ENCODE peak calls at places on chromosomes 13 and 19, in four cellular contexts. M is A549, G is GM23338, B is HepG2. I is an unnamed sample.
A peak's percentile ranks its signal among the peaks of the same experiment; 100 is the strongest.

GRCh38 chr19:35509018-35509652 is 4.3 kb downstream of the DMKN start:
- DNase-seq in M (no peak), G (peak; percentile 78), B (peak; percentile 42), I (no peak)

GRCh38 chr19:13155472-13156284 is 5.5 kb downstream of the IER2 start:
- DNase-seq in M (no peak), G (peak; percentile 93), B (peak; percentile 69), I (peak; percentile 81)

GRCh38 chr19:55113570-55114039 is 3.8 kb downstream of the PPP1R12C start:
- DNase-seq in M (peak; percentile 56), G (peak; percentile 91), B (peak; percentile 38), I (peak; percentile 41)

GRCh38 chr13:75583101-75583500 is 33.5 kb downstream of the UCHL3 start:
- DNase-seq in M (no peak), G (no peak), B (no peak), I (no peak)

GRCh38 chr19:4052114-4052992 is 14.3 kb downstream of the ZBTB7A start:
- DNase-seq in M (no peak), G (no peak), B (peak; percentile 95), I (no peak)

GRCh38 chr19:55536951-55537740 is at the start of gene SBK2:
- DNase-seq in M (no peak), G (peak; percentile 93), B (peak; percentile 33), I (peak; percentile 54)

GRCh38 chr19:5805465-5806132 is 732 bp downstream of the NRTN start:
- DNase-seq in M (peak; percentile 81), G (peak; percentile 97), B (peak; percentile 65), I (peak; percentile 87)

GRCh38 chr13:50474094-50474654 is 369.3 kb downstream of the DLEU7 start:
- DNase-seq in M (no peak), G (no peak), B (no peak), I (no peak)

GRCh38 chr13:38687246-38688229 is 661 bp downstream of the FREM2 start:
- DNase-seq in M (no peak), G (peak; percentile 69), B (no peak), I (no peak)

GRCh38 chr13:40993119-40993518 is 26.0 kb downstream of the ELF1 start:
- DNase-seq in M (no peak), G (peak; percentile 53), B (no peak), I (no peak)

GRCh38 chr13:114115191-114115671 is 17.2 kb downstream of the RASA3 start:
- DNase-seq in M (no peak), G (no peak), B (peak; percentile 33), I (peak; percentile 27)

GRCh38 chr13:48591889-48592725 is 59.2 kb upstream of the RCBTB2 start:
- DNase-seq in M (no peak), G (peak; percentile 61), B (no peak), I (no peak)

GRCh38 chr19:29815231-29815630 is 3.4 kb downstream of the CCNE1 start:
- DNase-seq in M (no peak), G (no peak), B (no peak), I (no peak)

GRCh38 chr13:82751221-82751620 is 1131.1 kb downstream of the SLITRK1 start:
- DNase-seq in M (no peak), G (no peak), B (no peak), I (no peak)

GRCh38 chr19:13262450-13262849 is 112.2 kb downstream of the IER2 start:
- DNase-seq in M (peak; percentile 43), G (peak; percentile 59), B (peak; percentile 38), I (peak; percentile 57)

GRCh38 chr13:52061587-52061986 is 37.1 kb downstream of the UTP14C start:
- DNase-seq in M (no peak), G (no peak), B (no peak), I (no peak)

GRCh38 chr13:29434217-29434940 is 161.1 kb downstream of the SLC7A1 start:
- DNase-seq in M (no peak), G (no peak), B (no peak), I (no peak)

GRCh38 chr13:24008679-24009078 is 111.4 kb upstream of the C1QTNF9B start:
- DNase-seq in M (no peak), G (no peak), B (no peak), I (no peak)

GRCh38 chr19:35911173-35911572 is 3.1 kb upstream of the TYROBP start:
- DNase-seq in M (no peak), G (peak; percentile 71), B (no peak), I (no peak)

GRCh38 chr13:113582841-113583631 is 1.5 kb upstream of the TFDP1 start:
- DNase-seq in M (no peak), G (no peak), B (peak; percentile 38), I (no peak)

GRCh38 chr13:95546919-95547318 is 5.6 kb upstream of the CLDN10 start:
- DNase-seq in M (no peak), G (peak; percentile 21), B (no peak), I (no peak)

GRCh38 chr13:94312511-94313191 is 166.8 kb downstream of the DCT start:
- DNase-seq in M (no peak), G (no peak), B (no peak), I (no peak)

GRCh38 chr19:28426902-28427232 is 786.1 kb downstream of the UQCRFS1 start:
- DNase-seq in M (no peak), G (no peak), B (no peak), I (peak; percentile 36)

GRCh38 chr13:109938255-109938936 is 152.0 kb upstream of the IRS2 start:
- DNase-seq in M (no peak), G (no peak), B (no peak), I (no peak)

GRCh38 chr13:35127466-35127865 is 185.4 kb downstream of the NBEA start:
- DNase-seq in M (no peak), G (no peak), B (no peak), I (no peak)

GRCh38 chr13:111506621-111507020 is 186.2 kb downstream of the TEX29 start:
- DNase-seq in M (no peak), G (no peak), B (no peak), I (no peak)

GRCh38 chr19:19077103-19077502 is 13.3 kb downstream of the SLC25A42 start:
- DNase-seq in M (no peak), G (no peak), B (no peak), I (no peak)

GRCh38 chr19:6414793-6415591 is 9.6 kb downstream of the KHSRP start:
- DNase-seq in M (no peak), G (peak; percentile 27), B (no peak), I (no peak)

GRCh38 chr13:24540236-24541126 is 27.9 kb upstream of the PARP4 start:
- DNase-seq in M (peak; percentile 10), G (peak; percentile 87), B (peak; percentile 2), I (peak; percentile 32)

GRCh38 chr13:68046900-68047299 is 816.8 kb upstream of the PCDH9 start:
- DNase-seq in M (no peak), G (no peak), B (no peak), I (no peak)

GRCh38 chr19:58330458-58330857 is 3.7 kb downstream of the ZSCAN22 start:
- DNase-seq in M (peak; percentile 55), G (peak; percentile 30), B (no peak), I (peak; percentile 66)

GRCh38 chr13:99382428-99383133 is 75.4 kb upstream of the GPR183 start:
- DNase-seq in M (no peak), G (no peak), B (no peak), I (no peak)
- TF ChIP-seq JUNB in M (no peak), G (no peak), B (no peak), I (no peak)

DNA sequence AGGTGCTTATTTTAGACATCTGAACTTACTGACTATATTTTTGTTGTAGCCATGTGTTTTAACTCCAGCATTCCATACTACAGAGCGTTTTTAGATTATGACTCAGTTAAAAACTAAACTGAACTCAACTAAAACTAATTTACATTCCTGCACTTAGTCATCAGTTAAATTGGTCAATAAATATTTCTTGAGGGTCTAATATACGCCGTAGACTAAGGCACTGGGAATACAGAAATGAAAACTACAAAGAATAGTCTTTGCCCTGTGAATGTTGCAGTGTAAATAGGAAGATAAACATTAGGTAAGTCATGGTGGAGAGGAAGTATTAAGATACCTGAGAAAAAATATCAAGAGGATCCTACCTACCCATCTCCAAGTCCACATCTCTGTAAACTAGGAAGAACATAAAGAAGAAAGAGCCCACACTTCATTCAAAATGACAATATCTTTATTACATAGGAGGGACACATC is 52.7 kb downstream of the MBNL2 start:
- DNase-seq in M (no peak), G (no peak), B (peak; percentile 93), I (no peak)
- TF ChIP-seq JUNB in M (peak; percentile 64), G (no peak), B (peak; percentile 94), I (no peak)

DNA sequence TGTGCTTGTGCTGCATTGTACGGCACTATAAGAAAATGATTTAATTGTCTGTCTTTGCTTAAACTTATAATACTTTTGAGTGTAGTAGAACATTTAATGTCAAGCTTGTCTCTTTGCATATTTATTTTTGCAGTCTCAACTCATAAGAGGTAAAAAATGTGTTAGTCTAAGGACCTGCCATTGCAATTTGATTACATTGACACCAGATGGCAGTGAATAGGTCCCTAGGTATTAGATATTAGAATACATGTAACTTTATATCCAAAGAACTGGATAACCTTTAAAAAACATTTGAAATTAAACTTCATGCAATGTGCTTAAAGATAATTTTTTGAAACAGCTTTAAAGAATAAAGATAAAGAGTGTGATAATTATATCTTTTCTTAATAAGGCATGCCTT is 1421.3 kb downstream of the OLFM4 start:
- DNase-seq in M (no peak), G (peak; percentile 45), B (no peak), I (no peak)
- TF ChIP-seq JUNB in M (no peak), G (no peak), B (no peak), I (no peak)

GRCh38 chr19:10378124-10378523 is 2.2 kb downstream of the TYK2 start:
- DNase-seq in M (no peak), G (no peak), B (no peak), I (no peak)
- TF ChIP-seq JUNB in M (no peak), G (no peak), B (no peak), I (no peak)